ENCODE peak calls at places on chromosomes 7 and 10, in four cellular contexts. One of them, this sample, is unnamed.

GRCh38 chr7:44325181-44325671 is at the start of gene CAMK2B:
- DNase-seq in prostate gland: no peak
- DNase-seq in ovary: no peak
- DNase-seq in Peyer's patch: peak
- DNase-seq in this sample: no peak

GRCh38 chr10:484441-484924 is 205.0 kb downstream of the DIP2C start:
- DNase-seq in prostate gland: no peak
- DNase-seq in ovary: peak
- DNase-seq in Peyer's patch: peak
- DNase-seq in this sample: peak

GRCh38 chr7:128829391-128830166 is 627 bp upstream of the FLNC start:
- DNase-seq in prostate gland: no peak
- DNase-seq in ovary: peak
- DNase-seq in Peyer's patch: no peak
- DNase-seq in this sample: no peak

GRCh38 chr7:17485368-17485767 is 186.9 kb downstream of the AHR start:
- DNase-seq in prostate gland: no peak
- DNase-seq in ovary: no peak
- DNase-seq in Peyer's patch: no peak
- DNase-seq in this sample: no peak

GRCh38 chr7:122528879-122529481 is 169.9 kb downstream of the RNF133 start:
- DNase-seq in prostate gland: no peak
- DNase-seq in ovary: no peak
- DNase-seq in Peyer's patch: no peak
- DNase-seq in this sample: no peak

GRCh38 chr10:80410578-80411145 is 2.3 kb downstream of the PRXL2A start:
- DNase-seq in prostate gland: no peak
- DNase-seq in ovary: no peak
- DNase-seq in Peyer's patch: no peak
- DNase-seq in this sample: peak

GRCh38 chr7:36487756-36488336 is 98.2 kb downstream of the ANLN start:
- DNase-seq in prostate gland: peak
- DNase-seq in ovary: no peak
- DNase-seq in Peyer's patch: peak
- DNase-seq in this sample: no peak

GRCh38 chr7:140137078-140137477 is 39.7 kb downstream of the KDM7A start:
- DNase-seq in prostate gland: no peak
- DNase-seq in ovary: no peak
- DNase-seq in Peyer's patch: no peak
- DNase-seq in this sample: no peak

GRCh38 chr7:418636-419280 is 100.9 kb downstream of the PDGFA start:
- DNase-seq in prostate gland: no peak
- DNase-seq in ovary: peak
- DNase-seq in Peyer's patch: no peak
- DNase-seq in this sample: no peak

GRCh38 chr10:63720072-63720537 is 198.9 kb downstream of the REEP3 start:
- DNase-seq in prostate gland: peak
- DNase-seq in ovary: no peak
- DNase-seq in Peyer's patch: peak
- DNase-seq in this sample: peak

GRCh38 chr7:43289826-43290225 is 177.4 kb downstream of the HECW1 start:
- DNase-seq in prostate gland: no peak
- DNase-seq in ovary: no peak
- DNase-seq in Peyer's patch: no peak
- DNase-seq in this sample: no peak

GRCh38 chr7:28855538-28856217 is 102.5 kb downstream of the TRIL start:
- DNase-seq in prostate gland: no peak
- DNase-seq in ovary: no peak
- DNase-seq in Peyer's patch: no peak
- DNase-seq in this sample: no peak

GRCh38 chr7:151462306-151462779 is 22.4 kb upstream of the CRYGN start:
- DNase-seq in prostate gland: no peak
- DNase-seq in ovary: no peak
- DNase-seq in Peyer's patch: no peak
- DNase-seq in this sample: no peak
- TF ChIP-seq POLR2A in prostate gland: no peak
- TF ChIP-seq POLR2A in ovary: no peak
- TF ChIP-seq POLR2A in Peyer's patch: no peak
- TF ChIP-seq POLR2A in this sample: no peak

DNA sequence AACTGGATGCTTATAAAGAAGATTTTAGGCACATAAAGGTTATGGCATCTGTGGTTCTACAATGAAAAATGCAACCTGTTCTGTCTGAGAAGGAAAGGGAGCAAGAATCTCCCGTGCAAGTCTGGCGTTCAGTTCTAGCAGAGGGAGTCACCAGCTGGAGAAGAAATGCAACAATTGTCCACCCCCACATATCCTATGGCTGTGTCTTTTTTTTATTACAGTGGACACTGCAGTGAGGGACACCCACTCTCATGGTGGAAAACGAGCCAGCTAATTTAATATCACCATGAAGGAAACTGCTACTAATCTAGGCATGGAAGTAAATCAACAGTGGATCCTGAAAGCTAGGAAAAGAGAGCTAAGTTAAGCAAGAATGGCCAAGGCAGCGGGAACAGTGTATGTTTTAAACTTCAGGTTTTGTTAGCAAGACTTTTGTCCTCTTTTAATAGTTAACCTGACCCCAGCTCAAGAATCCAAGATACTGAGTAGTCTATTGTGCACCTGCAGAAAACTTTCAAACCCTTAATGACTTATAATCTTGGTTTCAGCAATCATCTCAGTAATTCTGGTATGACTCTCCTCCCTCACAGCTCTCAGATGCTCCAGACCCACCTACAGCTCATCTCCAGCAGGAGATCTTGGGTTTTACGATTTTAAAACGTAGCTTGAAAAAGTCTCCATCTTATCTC is 149.3 kb downstream of the FGFR2 start:
- DNase-seq in prostate gland: no peak
- DNase-seq in ovary: no peak
- DNase-seq in Peyer's patch: no peak
- DNase-seq in this sample: no peak
- H3K4me3 ChIP-seq in prostate gland: no peak
- H3K4me3 ChIP-seq in ovary: no peak
- H3K4me3 ChIP-seq in Peyer's patch: no peak
- H3K4me3 ChIP-seq in this sample: no peak

GRCh38 chr10:71650397-71650796 is 69.2 kb downstream of the C10orf105 start:
- DNase-seq in prostate gland: no peak
- DNase-seq in ovary: no peak
- DNase-seq in Peyer's patch: no peak
- DNase-seq in this sample: no peak

GRCh38 chr10:71649631-71650030 is 69.9 kb downstream of the C10orf105 start:
- DNase-seq in prostate gland: no peak
- DNase-seq in ovary: no peak
- DNase-seq in Peyer's patch: no peak
- DNase-seq in this sample: no peak

GRCh38 chr10:71648595-71649320 is 70.8 kb downstream of the C10orf105 start:
- DNase-seq in prostate gland: no peak
- DNase-seq in ovary: no peak
- DNase-seq in Peyer's patch: no peak
- DNase-seq in this sample: peak

GRCh38 chr10:71651953-71652352 is 67.6 kb downstream of the C10orf105 start:
- DNase-seq in prostate gland: no peak
- DNase-seq in ovary: no peak
- DNase-seq in Peyer's patch: no peak
- DNase-seq in this sample: no peak

GRCh38 chr10:71651428-71651827 is 68.2 kb downstream of the C10orf105 start:
- DNase-seq in prostate gland: no peak
- DNase-seq in ovary: no peak
- DNase-seq in Peyer's patch: no peak
- DNase-seq in this sample: no peak
- TF ChIP-seq POLR2A in prostate gland: no peak
- TF ChIP-seq POLR2A in ovary: no peak
- TF ChIP-seq POLR2A in Peyer's patch: no peak
- TF ChIP-seq POLR2A in this sample: no peak

DNA sequence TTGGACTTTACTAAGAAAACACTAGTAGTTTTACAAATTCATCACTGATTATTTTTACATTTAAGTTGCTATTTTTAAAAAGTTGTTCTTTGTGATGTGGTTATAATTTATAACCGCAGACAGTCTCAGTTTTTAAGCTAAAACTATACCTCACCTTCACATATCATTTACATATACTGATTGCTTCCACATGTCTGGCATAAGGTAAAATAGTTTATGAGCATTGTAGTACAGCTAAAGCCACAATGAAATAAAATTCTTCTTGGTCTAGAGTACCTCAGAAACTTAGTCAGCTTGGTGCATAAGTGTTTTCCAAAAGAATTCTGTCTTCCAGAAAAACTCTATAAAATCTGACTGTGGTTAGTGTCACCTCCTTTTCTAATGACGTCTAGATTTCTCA is 13.0 kb downstream of the SEMA3A start:
- DNase-seq in prostate gland: no peak
- DNase-seq in ovary: no peak
- DNase-seq in Peyer's patch: no peak
- DNase-seq in this sample: no peak
- H3K4me3 ChIP-seq in prostate gland: no peak
- H3K4me3 ChIP-seq in ovary: no peak
- H3K4me3 ChIP-seq in Peyer's patch: no peak
- H3K4me3 ChIP-seq in this sample: no peak

DNA sequence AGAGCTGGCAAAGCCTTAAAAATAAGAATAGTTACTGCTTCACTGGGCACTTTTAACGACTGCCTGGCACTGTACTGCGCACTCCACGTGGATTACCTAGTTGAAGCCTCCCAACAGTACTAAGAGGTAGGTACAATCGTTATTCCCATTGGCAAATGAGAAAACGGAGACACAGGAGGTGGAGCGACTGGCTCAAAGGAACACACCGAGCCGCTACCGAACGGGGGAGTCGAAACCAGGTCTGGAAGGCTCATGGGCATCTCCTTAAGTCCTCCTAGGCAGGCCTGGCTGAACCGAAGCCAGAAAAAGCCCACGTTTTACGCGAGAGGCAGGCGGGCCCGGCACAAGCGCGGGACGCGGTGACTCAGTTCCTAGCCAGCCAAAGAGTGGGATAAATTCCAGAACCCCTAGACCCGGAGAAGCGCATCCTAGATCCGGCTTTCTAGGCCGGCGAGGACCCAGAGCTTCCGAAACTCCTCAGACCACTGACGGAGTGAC is 499 bp downstream of the PDAP1 start:
- DNase-seq in prostate gland: no peak
- DNase-seq in ovary: peak
- DNase-seq in Peyer's patch: peak
- DNase-seq in this sample: peak
- TF ChIP-seq POLR2A in prostate gland: no peak
- TF ChIP-seq POLR2A in ovary: no peak
- TF ChIP-seq POLR2A in Peyer's patch: no peak
- TF ChIP-seq POLR2A in this sample: no peak

GRCh38 chr7:121192834-121193233 is 136.0 kb upstream of the WNT16 start:
- DNase-seq in prostate gland: no peak
- DNase-seq in ovary: no peak
- DNase-seq in Peyer's patch: no peak
- DNase-seq in this sample: no peak
- H3K4me3 ChIP-seq in prostate gland: no peak
- H3K4me3 ChIP-seq in ovary: no peak
- H3K4me3 ChIP-seq in Peyer's patch: no peak
- H3K4me3 ChIP-seq in this sample: no peak

GRCh38 chr7:23679898-23680416 is at the start of gene FAM221A:
- DNase-seq in prostate gland: peak
- DNase-seq in ovary: peak
- DNase-seq in Peyer's patch: peak
- DNase-seq in this sample: peak
- TF ChIP-seq POLR2A in prostate gland: peak
- TF ChIP-seq POLR2A in ovary: peak
- TF ChIP-seq POLR2A in Peyer's patch: peak
- TF ChIP-seq POLR2A in this sample: no peak

DNA sequence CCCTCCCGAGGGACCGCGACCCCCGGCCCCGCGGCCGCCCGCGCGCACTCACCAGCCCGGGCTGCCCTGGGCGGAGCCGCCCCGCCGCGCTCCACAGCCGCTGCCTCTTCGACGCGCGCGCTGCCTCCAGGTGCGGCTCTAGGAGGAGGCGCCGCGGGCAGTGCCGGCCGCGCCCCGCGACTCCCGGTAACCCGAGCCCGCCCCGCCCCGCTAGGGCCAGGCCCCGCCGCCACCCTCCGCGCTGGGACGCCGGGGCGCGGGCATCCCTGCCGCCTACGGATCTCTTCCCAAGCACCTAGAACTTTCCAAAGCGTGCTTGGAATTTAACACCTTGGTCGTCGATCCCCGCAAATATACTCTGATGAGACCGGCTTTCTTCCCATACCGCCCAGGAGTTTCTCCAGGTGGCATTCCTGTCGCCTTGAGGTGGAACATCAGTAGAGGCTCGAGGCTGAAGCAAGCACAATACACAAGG is at the start of gene SLC26A5:
- DNase-seq in prostate gland: peak
- DNase-seq in ovary: no peak
- DNase-seq in Peyer's patch: no peak
- DNase-seq in this sample: peak
- H3K4me3 ChIP-seq in prostate gland: peak
- H3K4me3 ChIP-seq in ovary: no peak
- H3K4me3 ChIP-seq in Peyer's patch: peak
- H3K4me3 ChIP-seq in this sample: peak

GRCh38 chr7:2555121-2556052 is at the start of gene BRAT1:
- DNase-seq in prostate gland: peak
- DNase-seq in ovary: peak
- DNase-seq in Peyer's patch: peak
- DNase-seq in this sample: peak
- TF ChIP-seq POLR2A in prostate gland: peak
- TF ChIP-seq POLR2A in ovary: no peak
- TF ChIP-seq POLR2A in Peyer's patch: peak
- TF ChIP-seq POLR2A in this sample: peak